ENCODE peak calls at places on chromosomes 13 and 19, in seven cellular contexts. One of them, this sample, is unnamed.

GRCh38 chr13:114104626-114105350 is 27.6 kb downstream of the RASA3 start:
- DNase-seq in H1: no peak
- DNase-seq in suprapubic skin: peak; percentile 56
- DNase-seq in GM12878: no peak
- DNase-seq in A549: no peak
- DNase-seq in tibial nerve: no peak
- DNase-seq in ovary: peak; percentile 4
- DNase-seq in this sample: no peak

GRCh38 chr13:108044929-108045328 is 170.4 kb downstream of the LIG4 start:
- DNase-seq in H1: no peak
- DNase-seq in ovary: no peak
- DNase-seq in GM12878: no peak
- DNase-seq in A549: no peak
- DNase-seq in suprapubic skin: no peak
- DNase-seq in tibial nerve: no peak
- DNase-seq in this sample: no peak

GRCh38 chr13:95020298-95020987 is 280.8 kb downstream of the ABCC4 start:
- DNase-seq in ovary: no peak
- DNase-seq in A549: no peak
- DNase-seq in tibial nerve: no peak
- DNase-seq in H1: no peak
- DNase-seq in GM12878: no peak
- DNase-seq in suprapubic skin: no peak
- DNase-seq in this sample: no peak

GRCh38 chr19:33245948-33246728 is 20.5 kb upstream of the SLC7A10 start:
- DNase-seq in suprapubic skin: no peak
- DNase-seq in ovary: no peak
- DNase-seq in H1: no peak
- DNase-seq in A549: no peak
- DNase-seq in tibial nerve: no peak
- DNase-seq in GM12878: no peak
- DNase-seq in this sample: no peak

GRCh38 chr13:31674056-31674455 is 65.3 kb upstream of the RXFP2 start:
- DNase-seq in H1: no peak
- DNase-seq in ovary: no peak
- DNase-seq in suprapubic skin: no peak
- DNase-seq in tibial nerve: no peak
- DNase-seq in GM12878: no peak
- DNase-seq in A549: no peak
- DNase-seq in this sample: no peak

GRCh38 chr13:82627183-82627582 is 1255.1 kb downstream of the SLITRK1 start:
- DNase-seq in suprapubic skin: no peak
- DNase-seq in GM12878: no peak
- DNase-seq in A549: peak; percentile 10
- DNase-seq in H1: no peak
- DNase-seq in tibial nerve: no peak
- DNase-seq in ovary: no peak
- DNase-seq in this sample: no peak

GRCh38 chr19:50492303-50493052 is 15.8 kb upstream of the GARIN5A start:
- DNase-seq in suprapubic skin: no peak
- DNase-seq in ovary: no peak
- DNase-seq in H1: no peak
- DNase-seq in GM12878: no peak
- DNase-seq in A549: peak; percentile 49
- DNase-seq in tibial nerve: no peak
- DNase-seq in this sample: no peak

GRCh38 chr19:3576696-3577443 is 4.1 kb downstream of the HMG20B start:
- DNase-seq in tibial nerve: no peak
- DNase-seq in H1: peak; percentile 58
- DNase-seq in GM12878: no peak
- DNase-seq in A549: no peak
- DNase-seq in ovary: peak; percentile 56
- DNase-seq in suprapubic skin: peak; percentile 71
- DNase-seq in this sample: peak; percentile 48

GRCh38 chr13:51827254-51827653 is 17.7 kb downstream of the TMEM272 start:
- DNase-seq in GM12878: no peak
- DNase-seq in H1: no peak
- DNase-seq in A549: no peak
- DNase-seq in tibial nerve: no peak
- DNase-seq in suprapubic skin: no peak
- DNase-seq in ovary: no peak
- DNase-seq in this sample: no peak

GRCh38 chr13:106083620-106084350 is 451.7 kb downstream of the EFNB2 start:
- DNase-seq in ovary: no peak
- DNase-seq in A549: peak; percentile 19
- DNase-seq in suprapubic skin: no peak
- DNase-seq in GM12878: no peak
- DNase-seq in H1: no peak
- DNase-seq in tibial nerve: no peak
- DNase-seq in this sample: peak; percentile 41

GRCh38 chr19:56866563-56866962 is 26.0 kb upstream of the PEG3 start:
- DNase-seq in A549: no peak
- DNase-seq in ovary: peak; percentile 89
- DNase-seq in H1: no peak
- DNase-seq in tibial nerve: no peak
- DNase-seq in GM12878: no peak
- DNase-seq in suprapubic skin: no peak
- DNase-seq in this sample: no peak

GRCh38 chr19:23203841-23204344 is 46.3 kb downstream of the ZNF724 start:
- DNase-seq in ovary: no peak
- DNase-seq in suprapubic skin: no peak
- DNase-seq in H1: peak; percentile 9
- DNase-seq in GM12878: no peak
- DNase-seq in tibial nerve: no peak
- DNase-seq in A549: no peak
- DNase-seq in this sample: no peak

GRCh38 chr19:54207908-54208783 is 7.5 kb downstream of the RPS9 start:
- DNase-seq in tibial nerve: peak; percentile 75
- DNase-seq in A549: peak; percentile 59
- DNase-seq in H1: no peak
- DNase-seq in GM12878: peak; percentile 84
- DNase-seq in ovary: peak; percentile 92
- DNase-seq in suprapubic skin: peak; percentile 81
- DNase-seq in this sample: peak; percentile 71

GRCh38 chr19:2014081-2014693 is 1.3 kb downstream of the BTBD2 start:
- DNase-seq in A549: no peak
- DNase-seq in ovary: no peak
- DNase-seq in GM12878: no peak
- DNase-seq in suprapubic skin: peak; percentile 73
- DNase-seq in H1: no peak
- DNase-seq in tibial nerve: no peak
- DNase-seq in this sample: no peak

GRCh38 chr13:77692746-77693448 is 4.6 kb upstream of the SLAIN1 start:
- DNase-seq in A549: no peak
- DNase-seq in tibial nerve: no peak
- DNase-seq in H1: no peak
- DNase-seq in GM12878: no peak
- DNase-seq in ovary: no peak
- DNase-seq in suprapubic skin: no peak
- DNase-seq in this sample: no peak

GRCh38 chr19:41991025-41991424 is 3.0 kb downstream of the ATP1A3 start:
- DNase-seq in suprapubic skin: no peak
- DNase-seq in A549: peak; percentile 51
- DNase-seq in ovary: no peak
- DNase-seq in GM12878: no peak
- DNase-seq in H1: no peak
- DNase-seq in tibial nerve: no peak
- DNase-seq in this sample: no peak

GRCh38 chr13:98022210-98022609 is 68.7 kb downstream of the IPO5 start:
- DNase-seq in ovary: no peak
- DNase-seq in A549: no peak
- DNase-seq in tibial nerve: peak; percentile 7
- DNase-seq in GM12878: no peak
- DNase-seq in suprapubic skin: no peak
- DNase-seq in H1: no peak
- DNase-seq in this sample: no peak

GRCh38 chr19:39264306-39265290 is 3.6 kb upstream of the IFNL2 start:
- DNase-seq in H1: no peak
- DNase-seq in ovary: no peak
- DNase-seq in GM12878: no peak
- DNase-seq in suprapubic skin: peak; percentile 53
- DNase-seq in tibial nerve: no peak
- DNase-seq in A549: no peak
- DNase-seq in this sample: no peak

GRCh38 chr13:44471686-44472085 is 98.1 kb downstream of the SERP2 start:
- DNase-seq in H1: no peak
- DNase-seq in tibial nerve: no peak
- DNase-seq in ovary: no peak
- DNase-seq in A549: peak; percentile 18
- DNase-seq in suprapubic skin: no peak
- DNase-seq in GM12878: no peak
- DNase-seq in this sample: no peak

GRCh38 chr13:114063545-114064515 is 68.6 kb downstream of the RASA3 start:
- DNase-seq in tibial nerve: no peak
- DNase-seq in A549: peak; percentile 60
- DNase-seq in ovary: peak; percentile 69
- DNase-seq in GM12878: no peak
- DNase-seq in suprapubic skin: peak; percentile 82
- DNase-seq in H1: no peak
- DNase-seq in this sample: peak; percentile 68

GRCh38 chr13:87274209-87274819 is 396.9 kb upstream of the SLITRK5 start:
- DNase-seq in tibial nerve: no peak
- DNase-seq in GM12878: no peak
- DNase-seq in ovary: no peak
- DNase-seq in H1: no peak
- DNase-seq in suprapubic skin: no peak
- DNase-seq in A549: peak; percentile 42
- DNase-seq in this sample: no peak

GRCh38 chr19:38842439-38843174 is 7.2 kb downstream of the HNRNPL start:
- DNase-seq in tibial nerve: no peak
- DNase-seq in GM12878: no peak
- DNase-seq in A549: peak; percentile 23
- DNase-seq in suprapubic skin: no peak
- DNase-seq in ovary: no peak
- DNase-seq in H1: no peak
- DNase-seq in this sample: no peak

GRCh38 chr19:18427080-18427751 is 8.0 kb downstream of the SSBP4 start:
- DNase-seq in tibial nerve: no peak
- DNase-seq in GM12878: no peak
- DNase-seq in H1: no peak
- DNase-seq in ovary: peak; percentile 44
- DNase-seq in suprapubic skin: no peak
- DNase-seq in A549: no peak
- DNase-seq in this sample: no peak
- H3K4me1 ChIP-seq in tibial nerve: peaks cover 59% of the 10 kb centered on the region
- H3K4me1 ChIP-seq in GM12878: peaks cover 33% of the 10 kb centered on the region
- H3K4me1 ChIP-seq in H1: peaks cover 43% of the 10 kb centered on the region
- H3K4me1 ChIP-seq in ovary: peaks cover 17% of the 10 kb centered on the region
- H3K4me1 ChIP-seq in suprapubic skin: peaks cover 60% of the 10 kb centered on the region
- H3K4me1 ChIP-seq in A549: peaks cover 36% of the 10 kb centered on the region
- H3K4me1 ChIP-seq in this sample: peaks cover 36% of the 10 kb centered on the region

DNA sequence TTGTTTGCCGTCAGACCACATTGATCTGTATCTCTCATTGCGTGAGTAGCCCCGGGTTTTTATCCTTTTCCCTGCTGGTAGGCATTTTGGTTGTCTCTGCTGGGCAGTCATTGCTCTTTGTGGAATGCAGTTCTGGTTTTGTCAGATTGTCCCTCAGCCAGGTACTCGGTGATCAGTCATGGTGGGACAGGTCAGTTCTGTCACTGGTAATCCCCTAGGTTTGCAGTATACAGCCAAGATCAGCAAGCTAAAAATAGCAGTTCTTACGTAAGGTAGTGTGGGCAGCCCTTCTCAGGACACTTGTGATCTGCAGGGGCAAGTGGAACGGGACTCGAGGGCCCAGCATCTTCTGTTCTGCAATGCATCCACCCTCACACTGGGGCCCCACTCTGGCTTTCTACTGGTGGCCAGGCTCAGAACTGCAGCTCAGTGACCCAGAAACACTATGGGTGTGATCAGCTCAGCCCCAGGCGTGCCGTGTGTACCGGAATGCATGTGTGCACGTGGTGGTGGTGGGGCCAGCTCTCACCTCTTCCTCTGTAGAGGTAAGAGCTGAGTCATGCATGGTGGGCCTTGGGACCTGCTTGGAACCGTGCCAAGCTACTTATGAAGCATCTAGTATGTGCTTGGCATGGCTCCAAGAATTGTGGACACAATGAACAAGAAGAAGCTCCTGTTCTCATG is 6.3 kb downstream of the PLEKHF1 start:
- DNase-seq in ovary: no peak
- DNase-seq in GM12878: peak; percentile 88
- DNase-seq in tibial nerve: no peak
- DNase-seq in suprapubic skin: no peak
- DNase-seq in H1: no peak
- DNase-seq in A549: peak; percentile 56
- DNase-seq in this sample: peak; percentile 60
- TF ChIP-seq EP300 in ovary: no peak
- TF ChIP-seq EP300 in GM12878: peak; percentile 39
- TF ChIP-seq EP300 in tibial nerve: peak; percentile 29
- TF ChIP-seq EP300 in suprapubic skin: no peak
- TF ChIP-seq EP300 in H1: no peak
- TF ChIP-seq EP300 in A549: no peak
- TF ChIP-seq EP300 in this sample: no peak

DNA sequence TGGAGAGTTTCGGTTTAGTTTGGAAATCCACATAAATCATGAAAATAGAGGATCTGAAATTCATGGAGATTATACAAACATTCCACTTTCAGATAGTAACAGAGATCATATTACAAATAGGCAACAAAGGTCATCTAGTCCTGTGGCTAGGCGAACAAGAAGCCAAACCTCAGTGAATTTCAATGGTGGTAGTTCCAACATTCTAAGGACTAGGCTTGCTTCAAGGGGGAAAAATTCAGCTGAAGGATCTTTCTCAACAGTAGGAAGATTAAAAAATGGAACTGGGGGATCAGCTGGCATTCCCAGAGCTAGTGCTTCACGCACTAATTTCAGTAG is 47.0 kb downstream of the FOXO1 start:
- DNase-seq in A549: no peak
- DNase-seq in GM12878: no peak
- DNase-seq in H1: no peak
- DNase-seq in tibial nerve: no peak
- DNase-seq in suprapubic skin: no peak
- DNase-seq in ovary: no peak
- DNase-seq in this sample: no peak
- H3K4me1 ChIP-seq in A549: peaks cover 17% of the 10 kb centered on the region
- H3K4me1 ChIP-seq in GM12878: peaks cover under 1% of the 10 kb centered on the region
- H3K4me1 ChIP-seq in H1: peaks cover 12% of the 10 kb centered on the region
- H3K4me1 ChIP-seq in tibial nerve: peaks cover 32% of the 10 kb centered on the region
- H3K4me1 ChIP-seq in suprapubic skin: peaks cover 32% of the 10 kb centered on the region
- H3K4me1 ChIP-seq in ovary: peaks cover 44% of the 10 kb centered on the region
- H3K4me1 ChIP-seq in this sample: peaks cover under 1% of the 10 kb centered on the region

GRCh38 chr19:48415869-48416268 is 22.4 kb downstream of the GRIN2D start:
- DNase-seq in ovary: no peak
- DNase-seq in A549: no peak
- DNase-seq in H1: no peak
- DNase-seq in tibial nerve: no peak
- DNase-seq in suprapubic skin: no peak
- DNase-seq in GM12878: no peak
- DNase-seq in this sample: no peak

GRCh38 chr19:48421548-48421947 is 24.2 kb upstream of the GRWD1 start:
- DNase-seq in A549: no peak
- DNase-seq in H1: no peak
- DNase-seq in suprapubic skin: no peak
- DNase-seq in ovary: peak; percentile 56
- DNase-seq in tibial nerve: peak; percentile 27
- DNase-seq in GM12878: no peak
- DNase-seq in this sample: no peak

GRCh38 chr19:48417436-48417835 is 24.0 kb downstream of the GRIN2D start:
- DNase-seq in GM12878: no peak
- DNase-seq in suprapubic skin: no peak
- DNase-seq in tibial nerve: no peak
- DNase-seq in H1: no peak
- DNase-seq in ovary: no peak
- DNase-seq in A549: no peak
- DNase-seq in this sample: no peak

GRCh38 chr19:48419158-48419920 is 25.9 kb downstream of the GRIN2D start:
- DNase-seq in suprapubic skin: no peak
- DNase-seq in A549: peak; percentile 59
- DNase-seq in ovary: peak; percentile 42
- DNase-seq in GM12878: peak; percentile 57
- DNase-seq in tibial nerve: no peak
- DNase-seq in H1: peak; percentile 49
- DNase-seq in this sample: peak; percentile 49

GRCh38 chr19:48418317-48419064 is 25.0 kb downstream of the GRIN2D start:
- DNase-seq in GM12878: no peak
- DNase-seq in H1: no peak
- DNase-seq in A549: peak; percentile 58
- DNase-seq in ovary: no peak
- DNase-seq in suprapubic skin: no peak
- DNase-seq in tibial nerve: no peak
- DNase-seq in this sample: no peak
- TF ChIP-seq EP300 in GM12878: no peak
- TF ChIP-seq EP300 in H1: no peak
- TF ChIP-seq EP300 in A549: no peak
- TF ChIP-seq EP300 in ovary: no peak
- TF ChIP-seq EP300 in suprapubic skin: no peak
- TF ChIP-seq EP300 in tibial nerve: no peak
- TF ChIP-seq EP300 in this sample: no peak

This sample was measured in stomach.